ENCODE peak calls at places on chromosomes 5 and 9, in four cellular contexts. J is HepG2, H is WTC11, Z is K562. A is an unnamed sample.

GRCh38 chr5:148152785-148153184 is 15.6 kb upstream of the SPINK14 start:
- DNase-seq in J (no peak), H (no peak), Z (no peak), A (no peak)

GRCh38 chr5:82244854-82245635 is 33.1 kb downstream of the RPS23 start:
- DNase-seq in J (peak), H (no peak), Z (no peak), A (no peak)

GRCh38 chr9:137233143-137233980 is 2.7 kb downstream of the SLC34A3 start:
- DNase-seq in J (no peak), H (no peak), Z (peak), A (no peak)

GRCh38 chr5:172455087-172455381 is 709 bp upstream of the SH3PXD2B start:
- DNase-seq in J (no peak), H (peak), Z (no peak), A (no peak)

GRCh38 chr9:126703330-126704156 is 89.8 kb downstream of the LMX1B start:
- DNase-seq in J (no peak), H (no peak), Z (no peak), A (no peak)

GRCh38 chr5:926416-927171 is 33.9 kb downstream of the TRIP13 start:
- DNase-seq in J (no peak), H (peak), Z (peak), A (no peak)

GRCh38 chr5:35963381-35963843 is 25.0 kb upstream of the CAPSL start:
- DNase-seq in J (no peak), H (peak), Z (peak), A (peak)

GRCh38 chr9:99114846-99115500 is 10.1 kb downstream of the TGFBR1 start:
- DNase-seq in J (no peak), H (no peak), Z (no peak), A (no peak)

GRCh38 chr9:133700861-133701320 is 37.3 kb downstream of the SARDH start:
- DNase-seq in J (no peak), H (peak), Z (no peak), A (no peak)

GRCh38 chr5:56175028-56175427 is 58.1 kb downstream of the ANKRD55 start:
- DNase-seq in J (no peak), H (no peak), Z (no peak), A (no peak)

GRCh38 chr5:56172225-56172624 is 60.9 kb downstream of the ANKRD55 start:
- DNase-seq in J (no peak), H (no peak), Z (no peak), A (no peak)

GRCh38 chr5:56176155-56176798 is 56.9 kb downstream of the ANKRD55 start:
- DNase-seq in J (no peak), H (no peak), Z (no peak), A (no peak)

GRCh38 chr5:56177134-56177533 is 56.0 kb downstream of the ANKRD55 start:
- DNase-seq in J (no peak), H (no peak), Z (no peak), A (no peak)

GRCh38 chr5:56175465-56175864 is 57.7 kb downstream of the ANKRD55 start:
- DNase-seq in J (no peak), H (no peak), Z (no peak), A (no peak)
- TF ChIP-seq ELF4 in J (no peak), H (no peak), Z (no peak), A (no peak)

GRCh38 chr9:77996696-77997095 is 34.9 kb downstream of the GNAQ start:
- DNase-seq in J (no peak), H (no peak), Z (no peak), A (no peak)
- TF ChIP-seq ELF4 in J (no peak), H (no peak), Z (no peak), A (no peak)

DNA sequence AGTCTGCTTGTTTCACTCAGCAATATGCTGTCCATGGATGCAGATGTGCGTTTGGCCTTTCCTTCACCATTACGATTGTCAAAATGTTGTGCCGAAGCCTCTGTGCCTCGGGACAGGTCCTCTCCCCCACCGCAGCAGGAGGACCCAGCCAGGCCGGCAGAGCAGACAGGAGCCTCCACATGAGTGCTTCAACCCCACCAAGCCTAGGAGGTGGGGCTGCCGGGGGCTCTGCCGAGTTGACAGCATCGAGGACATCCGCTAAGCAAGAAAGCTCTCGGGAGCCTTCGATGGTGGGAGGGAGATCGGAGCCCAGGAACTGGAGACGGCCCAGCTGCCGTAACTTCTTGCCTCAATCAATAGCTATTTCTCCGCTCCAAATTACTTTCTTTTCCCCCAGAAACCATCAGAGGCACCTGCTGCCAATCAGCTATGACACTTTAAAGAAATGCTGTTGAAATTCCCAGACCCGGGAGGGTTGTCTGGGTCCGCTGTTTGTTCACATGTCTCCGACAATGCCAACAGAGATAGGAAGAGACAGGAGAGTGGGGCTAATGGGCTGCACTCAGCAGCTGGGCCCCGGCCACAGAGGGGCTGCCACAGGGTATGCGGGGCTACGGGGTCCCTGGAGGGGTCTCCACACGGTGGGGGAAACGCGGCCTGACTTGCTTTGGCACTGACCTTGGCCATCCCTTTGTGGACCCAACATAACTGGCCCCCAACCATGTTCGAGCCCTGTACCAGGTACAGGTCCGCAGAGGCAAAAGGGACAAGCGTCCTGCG is 121.2 kb upstream of the PPP1R26 start:
- DNase-seq in J (no peak), H (no peak), Z (no peak), A (no peak)
- TF ChIP-seq ELF4 in J (no peak), H (no peak), Z (no peak), A (no peak)

GRCh38 chr5:168023190-168023589 is 268.3 kb upstream of the WWC1 start:
- DNase-seq in J (no peak), H (no peak), Z (no peak), A (no peak)
- TF ChIP-seq ELF4 in J (no peak), H (no peak), Z (no peak), A (no peak)

GRCh38 chr9:91949946-91950664 is at the start of gene ROR2:
- DNase-seq in J (no peak), H (peak), Z (peak), A (peak)
- TF ChIP-seq ELF4 in J (no peak), H (no peak), Z (no peak), A (no peak)

A was measured in HEK293T.